ENCODE peak calls at places on chromosome 21, in four cellular contexts. U is fibroblast of pulmonary artery, J is cardiac muscle cell, E is SJSA1. B is an unnamed sample.

GRCh38 chr21:45364464-45365185 is 40.3 kb upstream of the COL18A1 start:
- DNase-seq in U (peak; percentile 87), J (peak; percentile 89), E (no peak), B (peak; percentile 67)

GRCh38 chr21:44418108-44418875 is 37.0 kb upstream of the LRRC3 start:
- DNase-seq in U (no peak), J (no peak), E (no peak), B (no peak)

GRCh38 chr21:17727361-17727760 is 91.8 kb downstream of the C21orf91 start:
- DNase-seq in U (no peak), J (no peak), E (no peak), B (no peak)

GRCh38 chr21:43209575-43210453 is 41.0 kb downstream of the CRYAA start:
- DNase-seq in U (peak; percentile 87), J (peak; percentile 85), E (peak; percentile 60), B (peak; percentile 67)

GRCh38 chr21:18499761-18500376 is 96.3 kb upstream of the TMPRSS15 start:
- DNase-seq in U (peak; percentile 56), J (peak; percentile 50), E (peak; percentile 1), B (peak; percentile 18)

GRCh38 chr21:44067011-44067839 is 40.0 kb upstream of the PWP2 start:
- DNase-seq in U (no peak), J (no peak), E (no peak), B (peak; percentile 3)

GRCh38 chr21:26469789-26470188 is 103.3 kb downstream of the CYYR1 start:
- DNase-seq in U (peak; percentile 64), J (peak; percentile 59), E (no peak), B (peak; percentile 48)

GRCh38 chr21:28657576-28657975 is 335.1 kb downstream of the LTN1 start:
- DNase-seq in U (no peak), J (no peak), E (no peak), B (no peak)

GRCh38 chr21:37753122-37753599 is 163.1 kb downstream of the KCNJ6 start:
- DNase-seq in U (no peak), J (no peak), E (no peak), B (peak; percentile 47)

GRCh38 chr21:20997633-20998455 is at the start of gene NCAM2:
- DNase-seq in U (peak; percentile 81), J (peak; percentile 91), E (no peak), B (peak; percentile 55)
- H3K4me3 ChIP-seq in U (peak within 1 kb of the TSS; percentile 77), J (peak within 1 kb of the TSS; percentile 46), E (no peak within 1 kb of the TSS), B (peak within 1 kb of the TSS; percentile 61)

GRCh38 chr21:41712201-41712600 is 54.7 kb downstream of the RIPK4 start:
- DNase-seq in U (no peak), J (no peak), E (no peak), B (no peak)
- H3K4me3 ChIP-seq in U (no peak overlapping the region), J (no peak overlapping the region), E (no peak overlapping the region), B (no peak overlapping the region)

DNA sequence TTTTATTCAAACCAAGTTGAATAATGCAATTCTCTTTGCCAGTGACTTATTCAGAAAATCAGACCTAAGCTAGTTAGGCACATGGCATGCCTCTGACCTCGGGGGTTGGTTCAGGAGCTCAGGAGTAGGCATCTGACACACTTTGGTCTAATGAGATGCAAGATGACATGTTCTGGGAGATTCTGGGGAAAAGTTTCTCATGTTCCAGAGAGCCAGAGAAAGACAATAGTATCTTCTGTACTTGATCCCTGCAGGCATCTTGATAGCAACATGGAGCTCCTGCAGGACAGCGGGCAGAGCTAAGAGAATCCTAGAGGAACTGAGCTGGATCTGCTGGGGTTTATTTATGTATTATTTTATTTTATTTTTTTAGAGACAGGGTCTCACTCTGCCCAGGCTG is 22.6 kb upstream of the SCAF4 start:
- DNase-seq in U (no peak), J (no peak), E (no peak), B (no peak)
- H3K4me3 ChIP-seq in U (no peak overlapping the region), J (no peak overlapping the region), E (no peak overlapping the region), B (no peak overlapping the region)

GRCh38 chr21:34227386-34227852 is 136.4 kb upstream of the KCNE2 start:
- DNase-seq in U (peak; percentile 71), J (peak; percentile 84), E (no peak), B (peak; percentile 97)
- H3K4me3 ChIP-seq in U (no peak overlapping the region), J (no peak overlapping the region), E (no peak overlapping the region), B (no peak overlapping the region)